ENCODE peak calls at places on chromosomes 1 and 21, in six cellular contexts. V is HL-60, K is GM12878, F is suprapubic skin, P is spleen, M is HCT116. U is an unnamed sample.

GRCh38 chr1:36248250-36248894 is 24.1 kb downstream of the THRAP3 start:
- DNase-seq in V (peak), K (no peak), F (no peak), P (no peak), M (peak), U (no peak)

GRCh38 chr1:11320153-11320936 is 47.3 kb downstream of the UBIAD1 start:
- DNase-seq in V (peak), K (no peak), F (no peak), P (no peak), M (no peak), U (no peak)

GRCh38 chr1:167060141-167061072 is 29.8 kb downstream of the GPA33 start:
- DNase-seq in V (no peak), K (no peak), F (no peak), P (no peak), M (no peak), U (peak)

GRCh38 chr1:9890224-9890731 is 19.8 kb downstream of the CTNNBIP1 start:
- DNase-seq in V (peak), K (no peak), F (no peak), P (no peak), M (peak), U (no peak)

GRCh38 chr1:11787251-11787803 is 18.4 kb downstream of the MTHFR start:
- DNase-seq in V (no peak), K (no peak), F (no peak), P (no peak), M (no peak), U (no peak)

GRCh38 chr1:23801338-23801748 is 789 bp upstream of the GALE start:
- DNase-seq in V (peak), K (no peak), F (no peak), P (peak), M (no peak), U (no peak)

GRCh38 chr1:183506561-183506960 is 34.3 kb downstream of the SMG7 start:
- DNase-seq in V (no peak), K (no peak), F (no peak), P (no peak), M (no peak), U (no peak)

GRCh38 chr1:185853739-185854138 is 119.5 kb downstream of the HMCN1 start:
- DNase-seq in V (no peak), K (no peak), F (no peak), P (no peak), M (no peak), U (no peak)

GRCh38 chr1:31759266-31760023 is 4.7 kb downstream of the ADGRB2 start:
- DNase-seq in V (no peak), K (no peak), F (no peak), P (no peak), M (no peak), U (no peak)

GRCh38 chr1:174550296-174550695 is 102.5 kb downstream of the GPR52 start:
- DNase-seq in V (no peak), K (no peak), F (no peak), P (no peak), M (no peak), U (no peak)

GRCh38 chr1:203057831-203058673 is 27.8 kb downstream of the MYOG start:
- DNase-seq in V (peak), K (no peak), F (no peak), P (peak), M (no peak), U (no peak)

GRCh38 chr1:16173447-16174260 is 17.8 kb upstream of the EPHA2 start:
- DNase-seq in V (peak), K (no peak), F (no peak), P (no peak), M (peak), U (no peak)

GRCh38 chr1:151540021-151540981 is at the start of gene TUFT1:
- DNase-seq in V (peak), K (peak), F (peak), P (peak), M (peak), U (peak)

GRCh38 chr1:111422546-111423391 is 4.8 kb downstream of the OVGP1 start:
- DNase-seq in V (peak), K (no peak), F (no peak), P (no peak), M (no peak), U (no peak)

GRCh38 chr1:197173571-197174482 is 27.4 kb upstream of the ASPM start:
- DNase-seq in V (peak), K (no peak), F (no peak), P (no peak), M (no peak), U (no peak)

GRCh38 chr1:160499631-160500030 is 23.4 kb downstream of the SLAMF6 start:
- DNase-seq in V (peak), K (no peak), F (no peak), P (no peak), M (no peak), U (no peak)

GRCh38 chr1:234533034-234533571 is 54.1 kb upstream of the TARBP1 start:
- DNase-seq in V (no peak), K (no peak), F (peak), P (peak), M (no peak), U (no peak)
- TF ChIP-seq POLR2AphosphoS5 in V (no peak), K (no peak), F (peak), P (no peak), M (no peak), U (peak)

GRCh38 chr1:68136187-68136586 is 85.8 kb upstream of the DIRAS3 start:
- DNase-seq in V (no peak), K (no peak), F (no peak), P (no peak), M (no peak), U (no peak)
- TF ChIP-seq POLR2AphosphoS5 in V (no peak), K (no peak), F (no peak), P (no peak), M (no peak), U (no peak)

DNA sequence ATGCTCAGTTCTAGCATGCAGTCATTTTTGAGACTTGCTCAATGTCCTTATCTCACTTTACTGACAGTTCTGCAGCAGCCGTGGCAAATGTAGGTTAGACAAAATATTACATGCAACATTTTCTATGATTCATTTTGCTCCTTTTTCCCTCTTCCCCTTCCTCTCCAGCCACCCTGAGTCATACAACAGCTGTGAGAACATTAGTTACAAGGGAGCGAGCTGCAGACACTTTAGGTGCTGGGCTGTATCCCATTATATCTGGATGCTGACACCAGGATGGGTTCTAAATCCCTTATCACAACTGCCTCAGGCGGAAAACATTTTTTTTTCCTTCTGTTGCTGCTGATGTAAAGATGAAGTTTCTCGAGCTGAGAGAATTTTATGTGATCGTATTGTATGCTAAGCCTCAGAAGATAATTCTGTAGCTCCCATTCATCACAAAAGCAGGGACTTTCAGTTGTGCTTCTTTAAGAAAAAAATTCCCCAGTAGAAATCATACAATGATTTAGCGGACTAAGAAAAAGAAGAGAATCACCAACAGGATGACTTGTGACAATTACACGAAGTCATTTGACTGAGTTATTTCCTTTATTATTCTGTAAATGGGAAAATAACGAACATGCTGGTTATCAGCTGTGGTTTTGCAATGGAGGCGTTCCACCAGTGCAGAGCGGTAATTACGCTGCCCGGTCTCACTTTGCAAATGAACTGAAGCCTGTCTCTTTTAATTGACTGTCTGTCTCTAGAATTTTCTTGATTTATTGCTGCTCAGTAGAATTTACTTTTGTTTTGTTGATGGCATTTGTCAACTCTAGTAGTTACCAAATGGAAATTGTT is 345.0 kb downstream of the DISC1 start:
- DNase-seq in V (no peak), K (no peak), F (no peak), P (no peak), M (no peak), U (no peak)
- TF ChIP-seq POLR2AphosphoS5 in V (no peak), K (no peak), F (no peak), P (no peak), M (no peak), U (no peak)

GRCh38 chr1:204293605-204294365 is 65.9 kb downstream of the PLEKHA6 start:
- DNase-seq in V (no peak), K (no peak), F (no peak), P (no peak), M (no peak), U (no peak)
- TF ChIP-seq POLR2AphosphoS5 in V (no peak), K (no peak), F (no peak), P (no peak), M (no peak), U (no peak)

GRCh38 chr1:101409102-101409501 is 172.3 kb downstream of the S1PR1 start:
- DNase-seq in V (no peak), K (no peak), F (no peak), P (no peak), M (no peak), U (no peak)
- TF ChIP-seq POLR2AphosphoS5 in V (no peak), K (peak), F (no peak), P (no peak), M (no peak), U (no peak)

GRCh38 chr1:28176492-28177470 is at the start of gene PTAFR:
- DNase-seq in V (peak), K (no peak), F (no peak), P (peak), M (no peak), U (no peak)
- TF ChIP-seq POLR2AphosphoS5 in V (peak), K (peak), F (no peak), P (peak), M (no peak), U (no peak)

GRCh38 chr1:53560572-53561487 is 101.6 kb downstream of the DMRTB1 start:
- DNase-seq in V (no peak), K (no peak), F (peak), P (peak), M (no peak), U (no peak)
- TF ChIP-seq POLR2AphosphoS5 in V (no peak), K (no peak), F (no peak), P (no peak), M (no peak), U (no peak)

GRCh38 chr1:47435506-47436303 is 2.1 kb upstream of the FOXD2 start:
- DNase-seq in V (no peak), K (no peak), F (no peak), P (no peak), M (no peak), U (no peak)

GRCh38 chr1:47437518-47438320 is at the start of gene FOXD2:
- DNase-seq in V (peak), K (peak), F (peak), P (peak), M (peak), U (peak)

GRCh38 chr1:47436979-47437517 is 796 bp upstream of the FOXD2 start:
- DNase-seq in V (no peak), K (no peak), F (no peak), P (no peak), M (no peak), U (no peak)

GRCh38 chr1:47438321-47439150 is 692 bp downstream of the FOXD2 start:
- DNase-seq in V (peak), K (no peak), F (no peak), P (peak), M (no peak), U (no peak)

DNA sequence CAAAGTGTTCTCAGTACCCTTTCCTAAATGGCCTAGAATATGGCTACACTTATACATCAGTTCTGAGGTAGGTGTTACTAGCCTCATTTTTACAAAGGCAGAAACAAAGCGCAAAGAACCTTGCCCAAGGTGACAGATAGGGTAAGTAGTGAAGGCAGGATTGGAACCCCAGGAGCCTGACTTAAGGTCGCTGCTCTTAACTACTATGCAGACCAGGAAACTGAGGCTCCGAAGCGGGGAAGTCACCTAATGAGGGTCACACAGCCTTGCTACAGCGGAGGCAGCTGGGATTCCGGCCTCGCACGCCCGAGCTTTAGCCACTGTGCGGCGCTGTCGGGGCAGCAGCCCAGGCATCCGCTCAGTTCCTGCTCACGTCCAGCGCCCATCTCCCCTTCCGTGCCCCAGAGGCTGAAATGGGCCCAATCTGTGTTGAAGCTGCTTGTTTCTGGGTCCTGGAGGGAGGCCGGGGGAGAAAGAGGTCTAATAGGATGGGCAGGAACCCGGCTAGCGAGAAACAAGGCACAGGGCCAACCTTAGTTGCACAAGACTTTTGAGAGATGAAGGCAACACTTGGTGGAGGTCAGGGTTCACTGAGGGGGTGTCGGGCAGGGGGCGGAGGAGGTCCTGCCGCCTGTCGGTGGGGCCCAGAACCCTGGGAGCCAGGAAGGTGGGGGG is 1.4 kb upstream of the FOXD2 start:
- DNase-seq in V (peak), K (peak), F (no peak), P (peak), M (peak), U (peak)
- TF ChIP-seq POLR2AphosphoS5 in V (no peak), K (no peak), F (no peak), P (peak), M (no peak), U (no peak)

GRCh38 chr21:39951183-39952101 is 84.2 kb downstream of the PCP4 start:
- DNase-seq in V (no peak), K (no peak), F (no peak), P (no peak), M (no peak), U (no peak)
- TF ChIP-seq POLR2AphosphoS5 in V (no peak), K (no peak), F (no peak), P (no peak), M (no peak), U (no peak)

GRCh38 chr1:244651956-244652698 is 799 bp upstream of the DESI2 start:
- DNase-seq in V (no peak), K (no peak), F (no peak), P (no peak), M (peak), U (no peak)
- TF ChIP-seq POLR2AphosphoS5 in V (peak), K (no peak), F (no peak), P (peak), M (no peak), U (no peak)